ENCODE peak calls at places on chromosomes 12 and 14, in nine cellular contexts. L is ovary, P is A549, J is GM12891, T is body of pancreas, W is breast epithelium, F is tibial nerve, V is spleen, I is IMR-90. S is an unnamed sample.

GRCh38 chr12:88865537-88865936 is 285.3 kb upstream of the KITLG start:
- DNase-seq in J (no peak), W (no peak), L (no peak), T (no peak), F (no peak), P (no peak), I (no peak), V (no peak), S (no peak)

GRCh38 chr14:69012251-69012953 is 33.3 kb upstream of the ACTN1 start:
- DNase-seq in J (no peak), T (no peak), I (peak; percentile 61), V (no peak), L (no peak), F (no peak), W (no peak), P (no peak), S (no peak)

GRCh38 chr12:67137256-67137655 is 131.9 kb upstream of the CAND1 start:
- DNase-seq in I (no peak), L (no peak), P (no peak), F (no peak), J (no peak), W (no peak), V (no peak), T (no peak), S (no peak)

GRCh38 chr12:43749016-43749415 is 9.6 kb downstream of the PUS7L start:
- DNase-seq in V (no peak), W (no peak), F (no peak), I (no peak), J (no peak), L (no peak), T (no peak), P (no peak), S (no peak)

GRCh38 chr12:2691001-2691339 is 103.8 kb upstream of the FKBP4 start:
- DNase-seq in W (no peak), F (no peak), I (peak; percentile 7), T (peak; percentile 41), L (no peak), P (peak; percentile 14), V (peak; percentile 89), J (no peak), S (no peak)

GRCh38 chr12:27901959-27902358 is 70.6 kb downstream of the PTHLH start:
- DNase-seq in P (no peak), V (no peak), I (peak; percentile 44), F (no peak), T (no peak), J (no peak), L (no peak), W (no peak), S (no peak)

GRCh38 chr12:122743895-122744525 is 8.6 kb upstream of the DENR start:
- DNase-seq in J (no peak), F (no peak), I (no peak), P (no peak), V (peak; percentile 87), W (no peak), T (no peak), L (no peak), S (peak; percentile 84)

GRCh38 chr12:100608776-100609175 is 35.3 kb downstream of the GAS2L3 start:
- DNase-seq in T (peak; percentile 13), W (no peak), F (no peak), I (no peak), J (no peak), L (no peak), V (no peak), P (no peak), S (no peak)

GRCh38 chr14:61997146-61997545 is 234.9 kb downstream of the SNAPC1 start:
- DNase-seq in W (no peak), T (no peak), V (no peak), F (no peak), I (peak; percentile 39), P (no peak), J (no peak), L (no peak), S (no peak)

GRCh38 chr12:63301311-63301710 is 150.3 kb upstream of the AVPR1A start:
- DNase-seq in I (no peak), T (no peak), W (no peak), J (no peak), V (no peak), L (no peak), P (no peak), F (no peak), S (no peak)

GRCh38 chr12:76611533-76611932 is 52.0 kb upstream of the OSBPL8 start:
- DNase-seq in J (no peak), L (no peak), F (no peak), I (peak; percentile 93), V (no peak), P (peak; percentile 57), W (no peak), T (no peak), S (no peak)

GRCh38 chr12:113747048-113747447 is 219.1 kb downstream of the RBM19 start:
- DNase-seq in P (peak; percentile 30), J (no peak), W (no peak), I (no peak), V (no peak), F (no peak), L (no peak), T (no peak), S (no peak)

GRCh38 chr14:77862154-77862783 is 62.4 kb downstream of the ADCK1 start:
- DNase-seq in P (peak; percentile 66), J (peak; percentile 74), F (peak; percentile 71), W (peak; percentile 70), L (peak; percentile 56), V (peak; percentile 91), I (peak; percentile 49), T (peak; percentile 84), S (peak; percentile 55)

GRCh38 chr12:109612975-109613502 is 39.4 kb downstream of the MVK start:
- DNase-seq in L (no peak), J (no peak), V (no peak), I (peak; percentile 6), T (no peak), F (no peak), P (peak; percentile 55), W (no peak), S (no peak)

GRCh38 chr14:53152909-53153701 is at the start of gene DDHD1:
- DNase-seq in V (peak; percentile 95), I (peak; percentile 65), T (peak; percentile 85), P (peak; percentile 71), F (peak; percentile 50), J (peak; percentile 82), L (peak; percentile 67), W (peak; percentile 54), S (peak; percentile 51)
- TF ChIP-seq POLR2A in V (peak; percentile 55), I (peak; percentile 22), T (peak; percentile 51), P (peak; percentile 94), F (peak; percentile 64), J (peak; percentile 79), L (peak; percentile 31), W (no peak), S (no peak)

GRCh38 chr14:101709962-101710891 is 51.3 kb upstream of the PPP2R5C start:
- DNase-seq in F (no peak), P (no peak), L (no peak), J (no peak), W (no peak), V (no peak), I (no peak), T (no peak), S (peak; percentile 14)
- TF ChIP-seq POLR2A in F (no peak), P (no peak), L (no peak), J (no peak), W (no peak), V (no peak), I (no peak), T (no peak), S (no peak)

GRCh38 chr14:54488646-54489317 is at the start of gene GMFB:
- DNase-seq in J (peak; percentile 82), V (peak; percentile 98), F (peak; percentile 87), W (peak; percentile 87), L (peak; percentile 92), T (peak; percentile 93), I (peak; percentile 91), P (peak; percentile 94), S (peak; percentile 98)
- TF ChIP-seq POLR2A in J (peak; percentile 74), V (peak; percentile 63), F (peak; percentile 73), W (peak; percentile 59), L (peak; percentile 70), T (peak; percentile 86), I (peak; percentile 94), P (peak; percentile 69), S (no peak)

DNA sequence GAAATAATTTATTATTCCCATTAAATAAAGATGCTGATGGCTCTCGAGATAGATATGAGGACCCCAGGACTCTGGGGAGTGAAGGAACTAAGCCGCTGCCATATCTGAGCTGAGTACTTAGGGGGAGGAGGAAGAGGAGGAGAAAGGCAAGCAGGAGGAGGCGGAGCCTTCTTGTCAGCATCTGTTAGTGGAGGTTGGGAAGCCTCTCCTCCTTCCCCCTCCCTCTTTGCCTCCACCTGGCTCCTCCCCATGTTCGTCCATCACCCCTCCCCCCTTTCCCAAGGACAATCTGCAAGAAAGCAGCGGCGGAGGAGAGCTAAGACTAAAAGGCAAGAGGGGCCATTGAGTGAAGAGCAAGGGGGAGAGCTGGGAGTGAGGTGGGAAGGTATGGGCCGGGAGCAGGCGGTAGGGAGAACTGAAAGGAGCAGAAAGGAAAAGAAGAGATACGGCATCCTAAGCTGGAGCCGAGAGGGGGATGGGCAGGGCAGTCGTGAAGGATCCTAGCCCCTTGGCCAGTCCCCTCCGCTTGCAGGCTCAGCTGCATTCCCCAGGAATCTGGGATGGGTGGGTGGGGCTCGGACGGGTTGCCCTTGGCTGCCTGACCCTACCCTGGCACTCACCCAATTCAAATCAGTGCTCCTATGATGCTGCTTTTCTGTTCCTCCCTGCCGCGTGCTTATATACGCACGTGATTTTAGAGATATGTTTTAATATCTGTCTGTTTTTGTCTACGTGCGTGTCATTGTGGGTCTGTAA is at the start of gene PFKM:
- DNase-seq in V (peak; percentile 82), P (peak; percentile 92), I (peak; percentile 91), T (peak; percentile 78), W (peak; percentile 67), J (peak; percentile 62), L (peak; percentile 91), F (peak; percentile 60), S (peak; percentile 78)
- TF ChIP-seq POLR2A in V (no peak), P (peak; percentile 47), I (no peak), T (no peak), W (no peak), J (peak; percentile 47), L (peak; percentile 36), F (no peak), S (no peak)

GRCh38 chr12:57724003-57724935 is 14.3 kb downstream of the AGAP2 start:
- DNase-seq in J (peak; percentile 8), T (no peak), P (no peak), V (no peak), F (no peak), W (no peak), L (no peak), I (no peak), S (no peak)
- TF ChIP-seq POLR2A in J (no peak), T (no peak), P (no peak), V (no peak), F (no peak), W (no peak), L (no peak), I (no peak), S (no peak)